ENCODE peak calls at places on chromosome 15, in seven cellular contexts. J, H, P, G, K, L and U are unnamed samples.

GRCh38 chr15:101570238-101570637 is 80.7 kb upstream of the PCSK6 start:
- DNase-seq in J (no peak), P (no peak), K (no peak), L (no peak), H (no peak), G (no peak), U (no peak)

GRCh38 chr15:59473226-59473625 is 35.2 kb downstream of the FAM81A start:
- DNase-seq in G (no peak), L (no peak), P (no peak), K (no peak), H (no peak), J (no peak), U (no peak)

GRCh38 chr15:72515591-72516389 is 41.7 kb downstream of the ARIH1 start:
- DNase-seq in P (no peak), L (no peak), G (peak), J (no peak), K (no peak), H (no peak), U (peak)

GRCh38 chr15:64247906-64248541 is 85.2 kb upstream of the PPIB start:
- DNase-seq in K (no peak), G (peak), L (peak), H (peak), J (no peak), P (peak), U (no peak)

GRCh38 chr15:88654430-88655102 is 15.8 kb downstream of the ISG20 start:
- DNase-seq in K (no peak), J (no peak), P (no peak), G (no peak), L (no peak), H (no peak), U (no peak)

GRCh38 chr15:49645937-49646336 is 25.1 kb downstream of the DTWD1 start:
- DNase-seq in G (peak), L (peak), H (no peak), P (no peak), K (no peak), J (peak), U (peak)

GRCh38 chr15:39682366-39682765 is 100.3 kb downstream of the FSIP1 start:
- DNase-seq in K (no peak), G (peak), L (no peak), H (no peak), J (no peak), P (peak), U (no peak)

GRCh38 chr15:76270876-76271275 is 40.4 kb downstream of the ETFA start:
- DNase-seq in L (no peak), P (no peak), K (no peak), H (no peak), J (no peak), G (no peak), U (no peak)

GRCh38 chr15:34214135-34214534 is 4.2 kb upstream of the KATNBL1 start:
- DNase-seq in J (no peak), P (no peak), H (no peak), G (no peak), K (no peak), L (no peak), U (no peak)

GRCh38 chr15:83733206-83733605 is 79.3 kb downstream of the ADAMTSL3 start:
- DNase-seq in J (no peak), K (no peak), H (no peak), L (peak), G (peak), P (peak), U (peak)

GRCh38 chr15:80695099-80695910 is at the start of gene ABHD17C:
- DNase-seq in L (peak), H (peak), P (peak), J (peak), K (peak), G (peak), U (peak)

GRCh38 chr15:35481992-35482391 is 64.0 kb downstream of the DPH6 start:
- DNase-seq in G (peak), H (no peak), L (peak), P (peak), K (no peak), J (no peak), U (peak)

GRCh38 chr15:29812384-29812694 is 9.9 kb downstream of the TJP1 start:
- DNase-seq in P (no peak), L (peak), K (no peak), G (peak), H (no peak), J (no peak), U (peak)

GRCh38 chr15:85672338-85673097 is 122.2 kb downstream of the KLHL25 start:
- DNase-seq in J (no peak), G (no peak), H (no peak), L (no peak), P (no peak), K (no peak), U (no peak)

GRCh38 chr15:88571153-88572029 is 24.9 kb upstream of the DET1 start:
- DNase-seq in P (no peak), H (peak), G (no peak), J (peak), L (no peak), K (no peak), U (peak)

GRCh38 chr15:41180206-41180789 is 50.3 kb downstream of the EXD1 start:
- DNase-seq in P (no peak), G (peak), J (no peak), L (no peak), K (no peak), H (no peak), U (no peak)
- H3K27ac ChIP-seq in P (no peak), G (no peak), J (no peak), L (no peak), K (no peak), H (no peak), U (no peak)

DNA sequence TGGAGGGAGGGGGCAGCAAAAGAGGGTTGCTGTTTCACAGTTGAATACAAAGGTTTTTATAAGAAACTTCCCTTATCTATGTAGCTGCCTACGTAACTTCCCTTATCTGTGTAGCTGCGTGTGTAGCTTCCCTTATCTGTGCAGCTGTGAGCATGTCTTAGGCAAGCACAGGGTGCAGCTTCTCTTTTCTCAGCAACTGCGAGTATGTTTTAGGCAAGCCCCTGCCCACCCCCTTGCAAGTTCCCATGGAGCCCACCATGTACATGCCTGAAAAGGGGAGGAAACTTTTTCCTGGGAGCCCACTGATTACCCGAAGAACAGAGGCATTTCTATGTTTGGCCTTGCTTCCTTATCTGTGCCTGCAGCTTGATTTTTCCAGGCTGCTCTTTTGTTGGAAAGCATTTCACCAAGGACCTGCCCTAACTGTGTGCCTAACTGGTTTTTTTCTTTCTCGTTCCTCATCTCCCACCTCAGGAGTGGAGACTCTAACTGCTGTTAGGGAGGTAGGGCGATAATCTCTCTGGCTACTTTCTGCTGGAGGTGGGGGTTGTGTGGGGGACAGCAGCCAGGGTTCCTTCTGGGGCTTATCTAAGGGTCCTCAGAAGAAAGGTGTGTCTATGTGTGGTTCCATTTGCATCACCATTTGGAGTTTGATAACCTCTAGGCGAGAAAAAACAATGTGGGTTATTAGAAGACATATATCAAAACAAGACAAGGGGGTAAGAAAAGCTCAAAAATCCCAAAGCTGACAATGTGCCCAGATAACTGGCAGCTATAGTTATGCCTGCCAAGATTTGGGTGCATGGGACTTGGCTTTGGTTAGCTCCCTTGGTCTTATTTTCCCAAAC is 26.0 kb downstream of the SORD start:
- DNase-seq in K (no peak), P (no peak), G (peak), J (no peak), H (no peak), L (peak), U (no peak)
- H3K27ac ChIP-seq in K (no peak), P (no peak), G (peak), J (no peak), H (no peak), L (peak), U (peak)

DNA sequence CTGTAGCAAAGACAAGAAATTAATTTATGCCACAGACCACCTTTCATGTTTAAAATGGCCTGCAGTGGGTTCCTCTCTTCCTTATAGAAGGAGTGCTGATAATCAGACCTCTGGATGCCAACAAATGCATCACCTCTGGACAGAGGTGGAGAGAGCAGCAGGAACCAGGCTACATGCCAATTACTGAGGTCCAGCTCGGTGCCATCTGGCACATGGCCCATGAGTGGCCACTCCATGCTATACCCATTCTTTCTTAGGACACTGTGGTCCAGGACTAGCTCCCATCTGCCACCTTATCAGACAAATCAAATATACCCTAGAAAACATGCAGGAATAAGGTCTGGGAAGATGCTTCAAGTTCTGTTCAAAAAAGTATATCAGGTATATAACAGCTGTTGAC is 60.7 kb downstream of the TBC1D2B start:
- DNase-seq in L (no peak), P (no peak), H (peak), G (no peak), K (no peak), J (no peak), U (no peak)
- H3K27ac ChIP-seq in L (no peak), P (no peak), H (no peak), G (no peak), K (no peak), J (no peak), U (no peak)

GRCh38 chr15:58095415-58095814 is 29.9 kb upstream of the ALDH1A2 start:
- DNase-seq in P (no peak), L (no peak), J (no peak), G (no peak), H (no peak), K (no peak), U (no peak)
- H3K27ac ChIP-seq in P (no peak), L (no peak), J (no peak), G (no peak), H (no peak), K (no peak), U (no peak)

GRCh38 chr15:55740479-55740878 is 2.5 kb downstream of the PRTG start:
- DNase-seq in H (no peak), L (no peak), J (no peak), K (no peak), P (no peak), G (no peak), U (no peak)
- H3K27ac ChIP-seq in H (no peak), L (no peak), J (no peak), K (no peak), P (no peak), G (no peak), U (peak)

DNA sequence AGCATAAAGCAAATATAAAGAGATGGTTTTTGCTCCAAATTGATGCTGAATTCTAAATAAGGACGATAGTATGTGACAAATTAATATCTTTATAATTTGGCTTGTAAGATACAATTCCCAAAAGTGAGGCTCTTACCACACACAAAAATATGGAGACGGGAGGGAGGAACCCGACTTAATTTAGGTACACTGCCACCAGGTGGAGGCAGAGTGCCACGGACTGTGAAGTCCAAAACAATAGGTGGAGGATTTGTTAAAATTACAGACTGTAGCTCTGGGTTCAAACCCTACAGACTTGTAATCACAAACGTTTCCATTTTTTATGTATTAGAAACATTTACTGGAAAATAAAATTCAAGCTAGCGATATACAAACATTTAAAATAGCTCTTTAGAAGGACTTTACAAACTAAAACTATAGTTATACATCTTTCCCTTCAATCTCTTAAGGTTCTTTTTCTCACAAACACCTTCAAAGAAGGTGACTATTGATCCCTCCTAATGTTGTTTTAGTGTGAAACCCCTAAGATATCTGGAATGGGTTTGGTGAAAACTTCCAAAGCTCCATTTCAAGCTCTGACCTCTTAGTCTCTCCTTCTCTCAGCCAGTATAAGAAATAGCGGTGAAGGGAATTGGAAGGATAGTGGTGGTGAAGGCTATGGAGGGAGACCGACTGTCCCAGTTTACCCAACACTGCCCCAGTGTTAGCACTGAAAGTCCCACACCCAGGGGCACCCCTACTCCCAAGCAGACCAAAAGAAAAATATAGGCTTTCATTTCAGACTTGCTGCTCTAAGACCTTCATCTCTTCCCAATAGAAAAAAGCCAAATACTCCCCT is 89.7 kb downstream of the AQP9 start:
- DNase-seq in P (peak), G (peak), H (peak), K (peak), J (peak), L (peak), U (peak)
- H3K27ac ChIP-seq in P (no peak), G (peak), H (no peak), K (no peak), J (peak), L (no peak), U (peak)

DNA sequence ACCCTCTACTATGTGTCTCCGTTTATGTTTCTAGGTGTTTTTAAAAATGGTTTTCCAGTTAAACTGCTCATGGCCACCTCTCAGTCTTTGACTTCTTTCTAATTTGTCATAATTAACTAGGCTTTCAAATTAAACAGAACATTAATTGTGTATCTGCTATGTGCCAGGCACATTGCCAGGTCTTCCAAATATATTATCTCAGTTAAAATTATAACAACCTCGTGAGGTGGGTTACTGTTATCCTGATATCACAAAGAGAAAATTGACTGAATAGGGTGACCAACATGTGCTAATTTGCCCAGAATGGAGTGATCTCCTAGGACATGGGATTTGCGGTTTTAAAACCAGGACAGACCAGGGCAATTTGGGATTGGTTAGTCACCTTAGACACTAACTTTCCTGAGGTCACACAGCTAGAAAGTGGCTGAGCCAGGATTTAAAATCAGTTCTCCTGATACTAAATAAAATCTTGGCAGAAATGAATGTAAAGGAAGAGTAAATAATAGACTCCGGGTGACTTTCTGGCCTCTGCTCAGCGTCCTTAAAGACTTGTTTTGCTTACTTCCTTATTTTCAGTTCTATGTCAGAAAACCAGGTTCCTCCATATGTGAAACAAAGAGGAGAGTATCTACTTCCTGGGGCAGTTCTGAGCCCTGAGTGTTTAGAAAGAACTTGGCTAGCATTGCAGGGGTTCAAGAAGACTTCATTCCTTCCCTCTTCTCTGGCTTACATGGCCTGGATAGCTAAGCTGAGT is 222.5 kb upstream of the TLE3 start:
- DNase-seq in G (no peak), K (no peak), L (no peak), J (no peak), H (no peak), P (no peak), U (no peak)
- H3K27ac ChIP-seq in G (no peak), K (no peak), L (no peak), J (no peak), H (peak), P (no peak), U (no peak)

DNA sequence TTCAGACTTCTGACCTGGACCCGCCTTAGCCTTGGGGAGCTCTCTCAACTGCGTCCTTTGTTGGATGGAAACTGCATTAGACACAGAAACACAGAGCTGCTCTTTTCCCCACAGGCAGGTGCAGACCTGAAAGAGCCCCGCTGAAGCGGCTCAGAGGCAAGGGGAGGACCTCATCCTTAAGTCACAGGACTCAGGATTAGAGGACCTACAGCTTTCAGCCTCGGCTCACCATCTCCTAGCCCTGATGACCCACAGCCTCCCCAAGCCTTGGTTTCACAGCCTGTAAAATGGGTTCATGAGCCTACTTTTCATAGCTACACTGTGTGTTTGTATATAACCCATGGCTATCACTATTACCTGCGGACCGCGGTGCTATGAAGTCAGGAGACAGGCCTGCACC is 20.0 kb downstream of the ZNF710 start:
- DNase-seq in H (no peak), K (no peak), J (no peak), L (no peak), P (no peak), G (no peak), U (no peak)
- H3K27ac ChIP-seq in H (no peak), K (no peak), J (no peak), L (no peak), P (no peak), G (no peak), U (no peak)

GRCh38 chr15:74489518-74490338 is 28.8 kb upstream of the UBL7 start:
- DNase-seq in L (peak), J (peak), P (peak), K (peak), G (peak), H (peak), U (peak)

GRCh38 chr15:74490339-74490689 is 29.4 kb upstream of the UBL7 start:
- DNase-seq in P (no peak), L (no peak), J (no peak), G (no peak), K (no peak), H (no peak), U (no peak)
- H3K27ac ChIP-seq in P (no peak), L (no peak), J (no peak), G (no peak), K (no peak), H (no peak), U (no peak)

GRCh38 chr15:73632670-73633058 is 525 bp downstream of the NPTN start:
- DNase-seq in H (no peak), G (no peak), J (no peak), L (no peak), K (no peak), P (no peak), U (peak)
- H3K27ac ChIP-seq in H (peak), G (peak), J (peak), L (peak), K (peak), P (peak), U (peak)